ENCODE peak calls at places on chromosomes 4 and X, in five cellular contexts. W is mammary epithelial cell, D is right lobe of liver, E is tibial artery, K is GM06990. I is an unnamed sample.

GRCh38 chr4:120071192-120071795 is 4.6 kb upstream of the MAD2L1 start:
- DNase-seq in E (no peak), W (peak), D (no peak), K (peak), I (peak)

GRCh38 chr4:1511441-1512041 is 105.3 kb upstream of the NKX1-1 start:
- DNase-seq in E (peak), W (no peak), D (peak), K (no peak), I (no peak)

GRCh38 chr4:185290018-185290607 is 80.7 kb downstream of the SNX25 start:
- DNase-seq in K (no peak), D (no peak), E (no peak), W (no peak), I (no peak)

GRCh38 chr4:11566440-11567022 is 137.8 kb upstream of the HS3ST1 start:
- DNase-seq in D (no peak), E (no peak), K (no peak), W (no peak), I (peak)

GRCh38 chr4:4852591-4853362 is 6.7 kb upstream of the MSX1 start:
- DNase-seq in K (peak), D (no peak), W (peak), E (peak), I (peak)

GRCh38 chr4:125244848-125245450 is 69.8 kb upstream of the FAT4 start:
- DNase-seq in D (no peak), E (no peak), K (no peak), W (peak), I (peak)

GRCh38 chr4:152957437-152958185 is 21.5 kb downstream of the FHDC1 start:
- DNase-seq in W (no peak), E (no peak), K (no peak), D (peak), I (no peak)

GRCh38 chr4:86302242-86302641 is 57.6 kb downstream of the MAPK10 start:
- DNase-seq in D (no peak), W (peak), K (peak), E (peak), I (peak)

GRCh38 chrX:6941041-6941440 is 206.5 kb upstream of the STS start:
- DNase-seq in D (no peak), W (no peak), E (no peak), K (no peak), I (no peak)

GRCh38 chr4:54498661-54499111 is 159.1 kb upstream of the KIT start:
- DNase-seq in W (peak), K (no peak), E (no peak), D (no peak), I (peak)

GRCh38 chr4:150826302-150826701 is 188.8 kb downstream of the LRBA start:
- DNase-seq in E (no peak), D (no peak), W (no peak), K (no peak), I (no peak)

GRCh38 chrX:11881485-11882170 is 123.6 kb downstream of the MSL3 start:
- DNase-seq in E (no peak), K (no peak), D (no peak), W (peak), I (no peak)

GRCh38 chrX:101409043-101409442 is 1.0 kb downstream of the HNRNPH2 start:
- DNase-seq in K (no peak), W (no peak), D (no peak), E (no peak), I (no peak)

GRCh38 chr4:13907255-13907751 is 279.8 kb upstream of the BOD1L1 start:
- DNase-seq in D (no peak), E (no peak), W (peak), K (no peak), I (peak)
- TF ChIP-seq CTCF in D (no peak), E (no peak), W (peak), K (peak), I (peak)

GRCh38 chr4:59920414-59920813 is 1279.7 kb upstream of the ADGRL3 start:
- DNase-seq in D (no peak), W (no peak), E (no peak), K (no peak), I (no peak)
- TF ChIP-seq CTCF in D (no peak), W (no peak), E (no peak), K (no peak), I (no peak)

DNA sequence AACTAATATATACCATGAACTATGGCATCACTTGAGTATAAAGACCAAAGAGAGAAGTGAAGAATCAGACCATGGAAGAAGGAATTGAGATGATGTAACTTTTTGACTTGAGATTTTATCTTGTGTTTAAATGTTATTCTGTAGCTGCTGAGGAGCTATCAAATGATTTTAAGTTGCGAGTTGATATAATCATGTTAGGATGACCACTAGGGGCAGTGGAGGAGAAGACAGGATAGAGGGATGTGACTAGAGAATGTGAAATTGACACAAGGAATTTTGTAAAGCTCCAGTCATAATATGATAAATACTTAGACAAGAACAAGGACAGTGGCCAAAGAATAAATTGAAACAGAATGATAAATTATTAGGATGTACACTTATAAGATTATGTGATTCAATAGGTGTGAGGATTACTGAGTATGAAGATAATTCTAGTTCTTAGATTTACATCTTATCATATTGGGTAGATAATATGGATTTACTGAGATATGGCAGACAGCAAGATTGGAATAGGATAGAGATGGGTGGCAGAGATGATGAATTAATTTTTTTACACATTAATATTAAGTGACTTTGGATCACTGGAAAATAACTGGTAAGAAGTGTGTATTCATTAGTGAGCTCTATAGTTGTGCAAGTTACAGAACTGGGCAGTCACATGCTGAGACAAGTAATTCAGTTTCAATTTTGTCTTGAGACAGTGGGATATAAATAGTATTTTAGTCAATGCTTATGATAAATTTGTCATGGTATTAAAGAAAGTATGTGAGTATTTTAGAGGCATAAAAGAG is 816.0 kb upstream of the PCDH10 start:
- DNase-seq in K (no peak), W (peak), D (no peak), E (no peak), I (peak)
- TF ChIP-seq CTCF in K (no peak), W (peak), D (no peak), E (no peak), I (no peak)

DNA sequence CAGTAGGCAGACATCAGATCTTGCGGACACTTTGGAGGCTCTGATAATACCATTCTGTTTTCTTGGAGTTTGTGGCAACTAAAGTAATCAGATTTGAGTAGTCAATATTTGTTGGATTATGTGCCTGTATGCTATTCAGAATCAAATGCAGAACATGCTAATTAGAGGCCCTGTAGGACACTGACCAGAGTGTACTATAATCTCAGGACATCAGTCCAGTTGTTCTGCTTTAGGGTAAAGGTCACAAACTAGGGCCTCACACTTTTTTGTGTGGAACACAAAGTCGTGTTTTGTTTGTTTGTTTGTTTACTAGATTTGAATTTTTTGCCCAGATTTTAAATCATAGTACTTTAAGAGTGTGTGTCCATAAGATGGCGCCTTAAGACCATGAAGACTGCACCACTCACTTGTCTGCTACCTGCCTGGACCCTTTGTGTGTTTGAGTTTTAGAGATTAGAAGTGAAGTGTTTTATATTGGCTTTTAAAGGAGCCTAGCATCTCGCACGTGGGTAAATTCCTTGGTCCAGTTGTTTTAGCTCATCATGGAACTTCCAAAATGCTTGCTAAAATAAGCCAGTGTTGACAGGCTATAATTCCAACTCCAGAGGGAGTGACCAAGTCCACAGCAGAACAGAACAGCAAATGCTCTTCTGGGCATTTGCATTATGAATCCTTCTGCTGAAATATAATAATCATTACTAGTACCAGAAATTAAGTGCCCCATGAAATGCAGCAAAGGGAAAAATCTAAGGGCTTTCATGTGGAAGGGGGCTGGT is 34.7 kb downstream of the IL13RA1 start:
- DNase-seq in K (no peak), W (no peak), E (no peak), D (no peak), I (no peak)
- TF ChIP-seq CTCF in K (peak), W (peak), E (no peak), D (no peak), I (peak)

DNA sequence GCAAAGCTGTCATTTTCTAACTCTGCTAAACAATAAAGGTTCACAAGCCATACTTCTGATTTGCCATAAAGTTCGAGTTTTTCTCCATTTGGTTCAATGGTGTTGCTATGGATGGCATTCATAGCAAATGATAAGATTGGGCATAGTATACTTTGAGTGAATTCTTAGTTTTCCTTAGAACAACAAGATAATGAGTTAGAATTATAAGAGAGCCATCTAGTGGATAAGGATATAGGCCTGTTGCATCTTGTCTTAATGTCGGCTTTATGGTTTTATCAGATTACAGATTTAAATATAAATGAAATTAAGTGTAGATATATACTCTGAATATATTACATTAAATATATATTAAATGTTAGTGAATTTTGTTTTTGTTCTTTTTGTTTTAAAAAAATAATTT is 644.6 kb downstream of the IL1RAPL1 start:
- DNase-seq in E (no peak), D (no peak), K (no peak), W (no peak), I (peak)
- TF ChIP-seq CTCF in E (no peak), D (peak), K (peak), W (peak), I (peak)

GRCh38 chr4:170336238-170336775 is 246.6 kb upstream of the AADAT start:
- DNase-seq in W (no peak), K (peak), E (no peak), D (no peak), I (no peak)
- TF ChIP-seq CTCF in W (no peak), K (no peak), E (no peak), D (no peak), I (no peak)

GRCh38 chrX:105480646-105481310 is 260.3 kb upstream of the TEX13A start:
- DNase-seq in D (no peak), E (no peak), K (no peak), W (no peak), I (no peak)
- TF ChIP-seq CTCF in D (no peak), E (no peak), K (no peak), W (no peak), I (no peak)

GRCh38 chrX:107542500-107542899 is 85.8 kb upstream of the PRPS1 start:
- DNase-seq in E (no peak), K (no peak), W (peak), D (no peak), I (peak)
- TF ChIP-seq CTCF in E (no peak), K (peak), W (peak), D (no peak), I (no peak)